ENCODE peak calls at places on chromosomes 3 and 15, in six cellular contexts. X, H, J, R, U and G are unnamed samples.

GRCh38 chr3:138245026-138245425 is 57.9 kb downstream of the ARMC8 start:
- DNase-seq in H (no peak), X (no peak), R (no peak), J (no peak), U (no peak), G (no peak)

GRCh38 chr3:59526999-59527398 is 477.2 kb upstream of the CFAP20DC start:
- DNase-seq in H (no peak), R (no peak), U (no peak), J (no peak), X (no peak), G (no peak)

GRCh38 chr15:41930221-41930866 is 36.5 kb upstream of the SPTBN5 start:
- DNase-seq in U (no peak), H (peak), R (peak), X (no peak), J (no peak), G (no peak)

GRCh38 chr15:79154491-79155182 is 64.1 kb upstream of the RASGRF1 start:
- DNase-seq in R (no peak), X (no peak), J (no peak), U (no peak), H (no peak), G (no peak)

GRCh38 chr15:25733856-25734679 is 129.1 kb downstream of the ATP10A start:
- DNase-seq in U (no peak), X (no peak), J (no peak), R (no peak), H (no peak), G (no peak)

GRCh38 chr3:2856062-2856792 is 253.9 kb downstream of the IL5RA start:
- DNase-seq in J (no peak), X (no peak), U (no peak), R (no peak), H (no peak), G (no peak)

GRCh38 chr3:5245927-5246326 is 58.4 kb downstream of the EDEM1 start:
- DNase-seq in R (no peak), J (no peak), U (no peak), X (no peak), H (no peak), G (no peak)

GRCh38 chr15:25568751-25569150 is 129.9 kb upstream of the UBE3A start:
- DNase-seq in J (no peak), R (no peak), H (peak), U (no peak), X (no peak), G (no peak)

GRCh38 chr3:126528800-126529541 is 5.0 kb downstream of the CHST13 start:
- DNase-seq in H (no peak), R (no peak), X (no peak), U (no peak), J (peak), G (peak)

GRCh38 chr3:153043729-153044314 is 118.2 kb upstream of the RAP2B start:
- DNase-seq in J (no peak), R (no peak), U (no peak), H (peak), X (no peak), G (no peak)

DNA sequence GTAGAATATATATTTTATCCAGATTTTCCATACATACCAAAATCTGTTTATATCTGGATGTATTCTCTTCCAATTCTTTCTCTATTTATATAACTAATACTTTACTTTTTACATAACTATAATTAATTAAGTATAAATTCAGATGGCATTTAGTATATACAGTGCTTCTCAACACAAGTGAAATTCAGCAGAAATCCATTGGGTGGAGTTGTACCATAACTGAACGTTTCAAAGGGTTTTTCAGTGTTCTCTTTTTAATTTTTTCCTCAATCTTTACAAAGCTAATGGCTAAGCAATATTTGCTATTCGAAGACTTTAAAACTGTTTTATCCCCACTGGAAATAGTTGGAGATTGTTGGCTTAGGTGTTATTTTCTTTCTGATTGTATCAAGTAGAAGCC is 13.9 kb upstream of the ZBBX start:
- DNase-seq in H (no peak), R (no peak), X (no peak), U (no peak), J (no peak), G (no peak)
- TF ChIP-seq CTCF in H (no peak), R (no peak), X (no peak), U (peak), J (no peak), G (no peak)

GRCh38 chr15:31342781-31343626 is 16.4 kb downstream of the KLF13 start:
- DNase-seq in U (no peak), H (no peak), R (no peak), J (no peak), X (no peak), G (no peak)
- TF ChIP-seq CTCF in U (no peak), H (no peak), R (no peak), J (no peak), X (no peak), G (no peak)

GRCh38 chr15:89492111-89492641 is 4.2 kb downstream of the RHCG start:
- DNase-seq in R (no peak), H (no peak), U (no peak), X (peak), J (no peak), G (peak)
- TF ChIP-seq CTCF in R (peak), H (no peak), U (peak), X (peak), J (no peak), G (peak)

GRCh38 chr3:63892773-63893352 is 19.3 kb downstream of the SCAANT1 start:
- DNase-seq in R (no peak), H (no peak), U (no peak), X (no peak), J (no peak), G (no peak)
- TF ChIP-seq CTCF in R (no peak), H (no peak), U (no peak), X (no peak), J (no peak), G (no peak)

DNA sequence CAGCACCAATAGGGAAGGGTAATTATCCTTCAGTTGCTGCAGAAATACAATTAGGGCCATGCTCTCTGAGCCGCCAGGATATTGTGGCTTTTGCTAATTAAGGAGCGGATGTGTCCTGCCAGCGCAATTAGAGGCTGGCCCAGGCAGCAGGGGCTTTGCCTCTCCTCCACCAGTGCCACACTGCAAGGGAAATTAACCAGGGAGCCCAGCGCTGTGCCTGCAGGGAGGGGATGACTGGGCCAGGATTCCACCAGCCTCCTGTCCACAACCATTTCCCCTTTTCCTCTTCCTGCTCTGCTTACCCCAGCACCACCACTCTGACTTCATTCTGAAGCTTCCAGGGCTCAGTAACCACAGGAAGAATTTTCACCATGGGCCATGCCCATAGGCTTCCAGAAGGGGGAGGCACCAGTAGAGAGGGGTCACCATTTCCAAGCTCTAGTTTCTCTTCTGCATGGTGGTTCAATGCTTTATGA is 10.3 kb upstream of the AEN start:
- DNase-seq in R (no peak), J (no peak), H (peak), U (no peak), X (no peak), G (no peak)
- TF ChIP-seq CTCF in R (peak), J (no peak), H (peak), U (no peak), X (no peak), G (no peak)